ENCODE peak calls at places on chromosomes 6 and 20, in ten cellular contexts. B is Calu3; M is HS-27A; A is glomerular endothelial cell; G is stimulated activated CD4-positive, alpha-beta T cell treated with anti-CD3 and anti-CD28 coated beads, Interleukin-1b, Interleukin-23, amount 100 ng/mL, for 1 hour; H is activated CD8-positive, alpha-beta T cell treated with anti-CD3 and anti-CD28 coated beads, Interleukin-2, amount 10 ng/mL, durations not matched to agents 7 days and 5 days; L is iPS-NIHi11; C is lower lobe of right lung; S is activated T-cell treated with anti-CD3 and anti-CD28 coated beads, Interleukin-2, amount 50 U/mL, for 4 hours; N is lung. O is an unnamed sample.

GRCh38 chr6:30101423-30101938 is 11.4 kb downstream of the TRIM31 start:
- DNase-seq in B (no peak), M (no peak), N (no peak), H (no peak), L (peak), A (no peak), G (no peak), S (no peak), C (no peak), O (no peak)

GRCh38 chr6:26597821-26598220 is 1.1 kb downstream of the ABT1 start:
- DNase-seq in C (peak), G (no peak), B (no peak), H (no peak), M (no peak), L (no peak), N (no peak), S (no peak), A (no peak), O (no peak)

GRCh38 chr6:33748851-33749250 is 2.1 kb upstream of the IP6K3 start:
- DNase-seq in G (no peak), B (no peak), L (no peak), C (no peak), N (no peak), S (no peak), H (no peak), A (no peak), M (no peak), O (no peak)

GRCh38 chr6:116406678-116407345 is 36.1 kb downstream of the DSE start:
- DNase-seq in B (no peak), C (no peak), A (no peak), N (no peak), H (no peak), G (no peak), L (no peak), M (no peak), S (no peak), O (no peak)

GRCh38 chr6:126444874-126445273 is 105.0 kb downstream of the CENPW start:
- DNase-seq in A (no peak), H (no peak), N (no peak), M (no peak), L (no peak), S (no peak), C (no peak), B (no peak), G (no peak), O (no peak)

GRCh38 chr6:148857817-148858390 is 111.1 kb downstream of the UST start:
- DNase-seq in N (no peak), L (no peak), G (no peak), B (no peak), C (no peak), M (no peak), H (no peak), A (no peak), S (no peak), O (no peak)

GRCh38 chr20:32742322-32743236 is 688 bp downstream of the COMMD7 start:
- DNase-seq in M (no peak), A (no peak), B (no peak), H (peak), G (no peak), S (no peak), L (no peak), N (no peak), C (no peak), O (no peak)

GRCh38 chr20:59340186-59340885 is 39.9 kb downstream of the EDN3 start:
- DNase-seq in S (no peak), A (no peak), N (no peak), H (no peak), G (no peak), L (no peak), B (no peak), M (no peak), C (no peak), O (no peak)

GRCh38 chr6:132651062-132651461 is 7.9 kb downstream of the TAAR1 start:
- DNase-seq in M (no peak), A (no peak), B (no peak), L (no peak), G (no peak), C (no peak), S (no peak), N (no peak), H (no peak), O (no peak)

GRCh38 chr6:160167547-160168391 is 46.2 kb downstream of the SLC22A1 start:
- DNase-seq in B (no peak), S (no peak), C (no peak), M (no peak), L (no peak), H (no peak), N (no peak), G (no peak), A (no peak), O (peak)

GRCh38 chr20:59678286-59678685 is 73.9 kb downstream of the PHACTR3 start:
- DNase-seq in S (no peak), A (no peak), H (no peak), L (no peak), B (no peak), M (no peak), N (no peak), G (no peak), C (no peak), O (peak)

GRCh38 chr6:137728386-137729349 is 138.4 kb upstream of the TNFAIP3 start:
- DNase-seq in M (peak), A (no peak), B (peak), H (no peak), C (no peak), S (no peak), L (no peak), N (peak), G (no peak), O (no peak)

GRCh38 chr6:168722397-168722796 is 281.4 kb downstream of the SMOC2 start:
- DNase-seq in L (no peak), N (no peak), M (no peak), C (no peak), A (no peak), B (no peak), S (no peak), G (no peak), H (no peak), O (no peak)

GRCh38 chr6:125924169-125924568 is 32.4 kb upstream of the HINT3 start:
- DNase-seq in C (no peak), L (no peak), H (peak), G (no peak), B (no peak), M (no peak), S (no peak), A (no peak), N (no peak), O (no peak)

GRCh38 chr6:31110825-31111582 is 1.4 kb downstream of the C6orf15 start:
- DNase-seq in C (no peak), A (no peak), B (no peak), S (no peak), N (no peak), L (peak), M (no peak), H (no peak), G (no peak), O (no peak)

GRCh38 chr6:56246544-56246940 is 838 bp downstream of the COL21A1 start:
- DNase-seq in L (peak), H (no peak), M (no peak), B (peak), N (no peak), A (no peak), S (no peak), G (no peak), C (no peak), O (no peak)

GRCh38 chr6:34223381-34223963 is 13.2 kb upstream of the HMGA1 start:
- DNase-seq in L (peak), H (no peak), M (no peak), B (no peak), N (no peak), G (no peak), C (no peak), S (no peak), A (no peak), O (no peak)

GRCh38 chr6:170160031-170160627 is 130.7 kb downstream of the DLL1 start:
- DNase-seq in S (no peak), C (peak), B (no peak), H (peak), L (no peak), N (no peak), M (no peak), A (no peak), G (no peak), O (no peak)

GRCh38 chr20:22746957-22747356 is 162.6 kb upstream of the FOXA2 start:
- DNase-seq in L (no peak), N (no peak), G (no peak), C (no peak), B (no peak), A (no peak), M (no peak), H (no peak), S (no peak), O (no peak)

GRCh38 chr6:32092760-32093497 is 16.2 kb downstream of the TNXB start:
- DNase-seq in L (no peak), B (no peak), H (no peak), G (no peak), M (no peak), A (no peak), N (no peak), C (no peak), S (no peak), O (no peak)

GRCh38 chr6:109690373-109690739 is 646 bp downstream of the AK9 start:
- DNase-seq in M (no peak), G (peak), B (peak), N (peak), H (peak), S (peak), L (peak), A (no peak), C (peak), O (no peak)

GRCh38 chr6:96116674-96117073 is 100.9 kb downstream of the FUT9 start:
- DNase-seq in M (no peak), N (no peak), B (no peak), A (no peak), H (peak), C (no peak), L (peak), G (no peak), S (no peak), O (no peak)

GRCh38 chr6:71403422-71404134 is 115.0 kb downstream of the OGFRL1 start:
- DNase-seq in L (no peak), S (no peak), B (no peak), M (no peak), G (no peak), N (no peak), H (no peak), C (no peak), A (no peak), O (no peak)

GRCh38 chr6:151265282-151265681 is 25.5 kb downstream of the AKAP12 start:
- DNase-seq in A (no peak), C (no peak), H (no peak), M (no peak), S (no peak), B (no peak), N (no peak), G (no peak), L (no peak), O (no peak)